ENCODE peak calls at places on chromosomes 12 and 14, in nine cellular contexts. One of them, this sample, is unnamed.

GRCh38 chr12:32566663-32567634 is 112.2 kb upstream of the DNM1L start:
- DNase-seq in HCT116: no peak
- DNase-seq in Peyer's patch: no peak
- DNase-seq in breast epithelium: no peak
- DNase-seq in suprapubic skin: no peak
- DNase-seq in heart left ventricle: no peak
- DNase-seq in esophagus squamous epithelium: no peak
- DNase-seq in tibial nerve: no peak
- DNase-seq in stomach: no peak
- DNase-seq in this sample: no peak

GRCh38 chr12:67813509-67813908 is 165.0 kb downstream of the DYRK2 start:
- DNase-seq in HCT116: no peak
- DNase-seq in Peyer's patch: no peak
- DNase-seq in breast epithelium: no peak
- DNase-seq in suprapubic skin: no peak
- DNase-seq in heart left ventricle: no peak
- DNase-seq in esophagus squamous epithelium: no peak
- DNase-seq in tibial nerve: no peak
- DNase-seq in stomach: no peak
- DNase-seq in this sample: no peak

GRCh38 chr12:120853188-120853587 is 51.0 kb downstream of the SPPL3 start:
- DNase-seq in HCT116: no peak
- DNase-seq in Peyer's patch: no peak
- DNase-seq in breast epithelium: no peak
- DNase-seq in suprapubic skin: no peak
- DNase-seq in heart left ventricle: no peak
- DNase-seq in esophagus squamous epithelium: no peak
- DNase-seq in tibial nerve: no peak
- DNase-seq in stomach: no peak
- DNase-seq in this sample: no peak

GRCh38 chr12:94126067-94126466 is 22.3 kb upstream of the PLXNC1 start:
- DNase-seq in HCT116: no peak
- DNase-seq in Peyer's patch: no peak
- DNase-seq in breast epithelium: no peak
- DNase-seq in suprapubic skin: no peak
- DNase-seq in heart left ventricle: no peak
- DNase-seq in esophagus squamous epithelium: no peak
- DNase-seq in tibial nerve: no peak
- DNase-seq in stomach: no peak
- DNase-seq in this sample: no peak

GRCh38 chr14:83874662-83875061 is 1655.3 kb upstream of the FLRT2 start:
- DNase-seq in HCT116: no peak
- DNase-seq in Peyer's patch: no peak
- DNase-seq in breast epithelium: no peak
- DNase-seq in suprapubic skin: no peak
- DNase-seq in heart left ventricle: no peak
- DNase-seq in esophagus squamous epithelium: no peak
- DNase-seq in tibial nerve: no peak
- DNase-seq in stomach: no peak
- DNase-seq in this sample: no peak

GRCh38 chr14:23559010-23559920 is 3.2 kb downstream of the THTPA start:
- DNase-seq in HCT116: no peak
- DNase-seq in Peyer's patch: peak; percentile 56
- DNase-seq in breast epithelium: no peak
- DNase-seq in suprapubic skin: no peak
- DNase-seq in heart left ventricle: no peak
- DNase-seq in esophagus squamous epithelium: no peak
- DNase-seq in tibial nerve: no peak
- DNase-seq in stomach: peak; percentile 59
- DNase-seq in this sample: no peak

GRCh38 chr12:95943231-95943842 is at the start of gene AMDHD1:
- DNase-seq in HCT116: peak; percentile 40
- DNase-seq in Peyer's patch: peak; percentile 53
- DNase-seq in breast epithelium: peak; percentile 20
- DNase-seq in suprapubic skin: peak; percentile 67
- DNase-seq in heart left ventricle: peak; percentile 43
- DNase-seq in esophagus squamous epithelium: no peak
- DNase-seq in tibial nerve: no peak
- DNase-seq in stomach: peak; percentile 56
- DNase-seq in this sample: peak; percentile 93

GRCh38 chr12:41944241-41944640 is 200.4 kb downstream of the GXYLT1 start:
- DNase-seq in HCT116: no peak
- DNase-seq in Peyer's patch: no peak
- DNase-seq in breast epithelium: no peak
- DNase-seq in suprapubic skin: no peak
- DNase-seq in heart left ventricle: no peak
- DNase-seq in esophagus squamous epithelium: no peak
- DNase-seq in tibial nerve: no peak
- DNase-seq in stomach: no peak
- DNase-seq in this sample: no peak

GRCh38 chr14:36509056-36509917 is 10.7 kb downstream of the NKX2-1 start:
- DNase-seq in HCT116: no peak
- DNase-seq in Peyer's patch: no peak
- DNase-seq in breast epithelium: no peak
- DNase-seq in suprapubic skin: no peak
- DNase-seq in heart left ventricle: no peak
- DNase-seq in esophagus squamous epithelium: no peak
- DNase-seq in tibial nerve: no peak
- DNase-seq in stomach: no peak
- DNase-seq in this sample: no peak

GRCh38 chr12:43283206-43283605 is 268.8 kb downstream of the ADAMTS20 start:
- DNase-seq in HCT116: no peak
- DNase-seq in Peyer's patch: no peak
- DNase-seq in breast epithelium: no peak
- DNase-seq in suprapubic skin: no peak
- DNase-seq in heart left ventricle: no peak
- DNase-seq in esophagus squamous epithelium: no peak
- DNase-seq in tibial nerve: no peak
- DNase-seq in stomach: no peak
- DNase-seq in this sample: no peak
- TF ChIP-seq POLR2A in HCT116: no peak
- TF ChIP-seq POLR2A in Peyer's patch: no peak
- TF ChIP-seq POLR2A in breast epithelium: no peak
- TF ChIP-seq POLR2A in suprapubic skin: no peak
- TF ChIP-seq POLR2A in heart left ventricle: no peak
- TF ChIP-seq POLR2A in esophagus squamous epithelium: no peak
- TF ChIP-seq POLR2A in tibial nerve: no peak
- TF ChIP-seq POLR2A in stomach: no peak
- TF ChIP-seq POLR2A in this sample: no peak

DNA sequence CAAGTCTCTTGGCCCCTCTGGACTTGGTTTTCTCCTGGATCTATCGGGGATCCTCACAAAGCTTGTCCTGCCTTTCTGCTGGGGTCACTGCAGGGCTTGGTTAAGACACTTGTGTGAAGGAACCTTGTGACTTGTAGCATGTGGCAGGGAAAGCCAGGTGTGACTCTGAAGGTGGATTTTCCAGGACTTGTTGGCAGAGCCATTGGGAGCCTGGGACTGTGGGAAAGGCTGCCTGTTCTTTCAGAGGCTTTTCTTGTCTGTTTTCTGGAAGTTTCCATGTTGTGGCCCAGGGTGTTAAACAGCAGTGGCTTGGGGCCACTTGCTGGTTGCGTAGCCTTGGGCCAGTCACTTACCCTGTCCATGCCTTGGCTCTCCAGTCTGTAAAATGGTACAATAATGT is 12.6 kb downstream of the KMT5A start:
- DNase-seq in HCT116: no peak
- DNase-seq in Peyer's patch: no peak
- DNase-seq in breast epithelium: no peak
- DNase-seq in suprapubic skin: no peak
- DNase-seq in heart left ventricle: no peak
- DNase-seq in esophagus squamous epithelium: no peak
- DNase-seq in tibial nerve: no peak
- DNase-seq in stomach: no peak
- DNase-seq in this sample: no peak
- H3K36me3 ChIP-seq in HCT116: peaks cover 59% of the 10 kb centered on the region
- H3K36me3 ChIP-seq in Peyer's patch: no peaks in the 10 kb centered on the region
- H3K36me3 ChIP-seq in breast epithelium: peaks cover 3% of the 10 kb centered on the region
- H3K36me3 ChIP-seq in suprapubic skin: peaks cover 72% of the 10 kb centered on the region
- H3K36me3 ChIP-seq in heart left ventricle: peaks cover 79% of the 10 kb centered on the region
- H3K36me3 ChIP-seq in esophagus squamous epithelium: peaks cover 35% of the 10 kb centered on the region
- H3K36me3 ChIP-seq in tibial nerve: peaks cover 25% of the 10 kb centered on the region
- H3K36me3 ChIP-seq in stomach: peaks cover 90% of the 10 kb centered on the region
- H3K36me3 ChIP-seq in this sample: peaks cover 60% of the 10 kb centered on the region

DNA sequence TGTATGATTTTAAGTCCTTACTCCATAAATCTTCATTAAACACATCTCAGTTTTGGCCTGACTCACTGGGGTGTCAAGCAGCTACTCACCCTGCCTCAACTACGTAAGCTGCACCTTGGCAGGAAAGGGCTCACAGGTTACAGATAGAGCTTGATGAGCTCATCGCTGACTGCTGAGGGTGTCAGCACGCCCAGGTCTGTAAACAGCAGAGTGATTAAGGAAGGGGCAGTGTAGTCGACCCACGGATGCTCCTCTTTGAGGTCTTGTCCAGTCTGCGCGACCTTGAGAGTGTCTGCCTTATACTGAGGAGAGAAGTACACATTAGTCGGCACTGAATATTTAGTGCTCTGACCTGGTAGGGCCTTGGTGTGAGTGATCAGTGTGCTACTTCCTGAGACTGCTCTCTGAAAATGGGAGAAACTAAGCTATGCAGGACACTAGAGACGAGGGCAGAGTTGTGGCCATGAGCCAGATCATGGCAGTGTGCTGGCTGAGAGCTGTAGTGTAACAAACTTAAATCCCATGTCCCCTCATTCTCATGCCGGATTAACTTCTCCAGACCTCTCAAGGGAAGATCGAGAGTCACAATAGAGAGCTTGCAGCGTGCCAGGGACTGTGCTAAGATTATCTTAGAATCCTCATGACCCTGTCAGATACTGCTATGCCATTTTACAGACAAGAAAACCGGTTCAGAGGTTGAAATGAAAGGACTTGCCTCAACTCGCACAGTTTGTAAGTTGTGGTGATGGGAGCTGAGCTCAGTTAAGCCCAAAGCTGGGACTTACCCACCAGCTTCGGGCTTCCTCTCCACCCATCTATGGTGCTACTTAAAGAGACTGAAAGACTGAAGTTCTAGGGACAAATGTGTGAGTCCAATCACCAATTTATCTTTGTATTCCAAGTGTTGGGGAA is 11.6 kb downstream of the EIF2B1 start:
- DNase-seq in HCT116: no peak
- DNase-seq in Peyer's patch: no peak
- DNase-seq in breast epithelium: no peak
- DNase-seq in suprapubic skin: no peak
- DNase-seq in heart left ventricle: no peak
- DNase-seq in esophagus squamous epithelium: no peak
- DNase-seq in tibial nerve: no peak
- DNase-seq in stomach: no peak
- DNase-seq in this sample: no peak
- TF ChIP-seq POLR2A in HCT116: no peak
- TF ChIP-seq POLR2A in Peyer's patch: no peak
- TF ChIP-seq POLR2A in breast epithelium: no peak
- TF ChIP-seq POLR2A in suprapubic skin: no peak
- TF ChIP-seq POLR2A in heart left ventricle: no peak
- TF ChIP-seq POLR2A in esophagus squamous epithelium: no peak
- TF ChIP-seq POLR2A in tibial nerve: no peak
- TF ChIP-seq POLR2A in stomach: no peak
- TF ChIP-seq POLR2A in this sample: no peak

GRCh38 chr14:91453744-91454143 is 36.1 kb upstream of the CCDC88C start:
- DNase-seq in HCT116: no peak
- DNase-seq in Peyer's patch: no peak
- DNase-seq in breast epithelium: no peak
- DNase-seq in suprapubic skin: no peak
- DNase-seq in heart left ventricle: no peak
- DNase-seq in esophagus squamous epithelium: no peak
- DNase-seq in tibial nerve: no peak
- DNase-seq in stomach: peak; percentile 32
- DNase-seq in this sample: no peak

GRCh38 chr14:91454155-91454554 is 36.5 kb upstream of the CCDC88C start:
- DNase-seq in HCT116: no peak
- DNase-seq in Peyer's patch: no peak
- DNase-seq in breast epithelium: no peak
- DNase-seq in suprapubic skin: no peak
- DNase-seq in heart left ventricle: no peak
- DNase-seq in esophagus squamous epithelium: no peak
- DNase-seq in tibial nerve: no peak
- DNase-seq in stomach: no peak
- DNase-seq in this sample: no peak

GRCh38 chr14:91456283-91456682 is 38.7 kb upstream of the CCDC88C start:
- DNase-seq in HCT116: no peak
- DNase-seq in Peyer's patch: no peak
- DNase-seq in breast epithelium: no peak
- DNase-seq in suprapubic skin: no peak
- DNase-seq in heart left ventricle: no peak
- DNase-seq in esophagus squamous epithelium: no peak
- DNase-seq in tibial nerve: no peak
- DNase-seq in stomach: no peak
- DNase-seq in this sample: no peak

GRCh38 chr14:91454580-91454979 is 37.0 kb upstream of the CCDC88C start:
- DNase-seq in HCT116: no peak
- DNase-seq in Peyer's patch: no peak
- DNase-seq in breast epithelium: no peak
- DNase-seq in suprapubic skin: no peak
- DNase-seq in heart left ventricle: no peak
- DNase-seq in esophagus squamous epithelium: no peak
- DNase-seq in tibial nerve: no peak
- DNase-seq in stomach: no peak
- DNase-seq in this sample: no peak

DNA sequence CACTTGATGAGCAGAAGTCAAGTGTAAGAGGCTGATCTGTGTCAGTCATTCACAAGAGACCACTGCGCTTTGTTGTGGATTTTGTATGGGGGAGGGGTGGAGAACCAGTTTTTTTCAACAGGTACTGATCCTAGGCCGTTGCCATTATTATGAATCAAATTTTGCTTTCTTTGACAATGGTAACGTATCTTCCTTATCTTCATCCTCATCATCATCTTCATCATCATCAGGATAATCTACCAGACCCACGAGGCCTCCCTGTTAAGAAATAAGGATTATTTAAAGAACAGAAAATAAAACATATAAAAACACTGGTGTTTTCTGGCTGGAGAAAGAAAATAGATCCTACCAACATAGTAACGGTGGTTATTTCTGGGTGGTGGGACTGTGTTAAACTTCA is 41.0 kb upstream of the CCDC88C start:
- DNase-seq in HCT116: no peak
- DNase-seq in Peyer's patch: no peak
- DNase-seq in breast epithelium: no peak
- DNase-seq in suprapubic skin: no peak
- DNase-seq in heart left ventricle: no peak
- DNase-seq in esophagus squamous epithelium: no peak
- DNase-seq in tibial nerve: no peak
- DNase-seq in stomach: no peak
- DNase-seq in this sample: no peak
- H3K36me3 ChIP-seq in HCT116: peaks cover 40% of the 10 kb centered on the region
- H3K36me3 ChIP-seq in Peyer's patch: no peaks in the 10 kb centered on the region
- H3K36me3 ChIP-seq in breast epithelium: peaks cover 10% of the 10 kb centered on the region
- H3K36me3 ChIP-seq in suprapubic skin: peaks cover 78% of the 10 kb centered on the region
- H3K36me3 ChIP-seq in heart left ventricle: peaks cover 77% of the 10 kb centered on the region
- H3K36me3 ChIP-seq in esophagus squamous epithelium: peaks cover 16% of the 10 kb centered on the region
- H3K36me3 ChIP-seq in tibial nerve: peaks cover 25% of the 10 kb centered on the region
- H3K36me3 ChIP-seq in stomach: peaks cover 87% of the 10 kb centered on the region
- H3K36me3 ChIP-seq in this sample: peaks cover 67% of the 10 kb centered on the region